ENCODE peak calls at places on chromosomes 3 and 15, in ten cellular contexts. A is GM12864, D is BJ, T is astrocyte of the spinal cord, X is RWPE2, G is foreskin fibroblast, H is H1, U is trophoblast cell, Q is HCT116, B is GM12865. J is an unnamed sample.

GRCh38 chr3:124483915-124484470 is 246.3 kb upstream of the UMPS start:
- DNase-seq in B (no peak), Q (no peak), A (no peak), D (no peak), G (no peak), H (no peak), X (no peak), T (no peak), U (no peak), J (no peak)

GRCh38 chr3:68436619-68437411 is 495.5 kb downstream of the TAFA4 start:
- DNase-seq in D (no peak), B (no peak), T (no peak), Q (no peak), H (no peak), U (no peak), A (no peak), G (no peak), X (no peak), J (no peak)

GRCh38 chr15:62758126-62758951 is 284.2 kb upstream of the TPM1 start:
- DNase-seq in X (peak), T (peak), B (no peak), D (peak), G (peak), H (no peak), Q (no peak), A (no peak), U (no peak), J (no peak)

GRCh38 chr3:58471025-58471887 is 20.6 kb upstream of the KCTD6 start:
- DNase-seq in A (no peak), B (no peak), U (no peak), Q (peak), X (peak), H (no peak), G (peak), T (peak), D (peak), J (peak)

GRCh38 chr3:89617706-89618105 is 510.3 kb downstream of the EPHA3 start:
- DNase-seq in D (no peak), H (no peak), A (no peak), X (no peak), U (no peak), B (no peak), Q (no peak), T (no peak), G (peak), J (no peak)

GRCh38 chr15:73914145-73914544 is 12.1 kb upstream of the LOXL1 start:
- DNase-seq in H (no peak), X (no peak), T (no peak), G (no peak), U (no peak), Q (no peak), D (no peak), A (no peak), B (no peak), J (no peak)

GRCh38 chr3:133926736-133927542 is 31.3 kb upstream of the RAB6B start:
- DNase-seq in X (no peak), G (no peak), D (no peak), H (no peak), U (no peak), A (no peak), B (no peak), Q (no peak), T (peak), J (no peak)

GRCh38 chr15:100167884-100168375 is 173.8 kb downstream of the ADAMTS17 start:
- DNase-seq in U (no peak), G (no peak), H (no peak), Q (no peak), A (no peak), D (no peak), B (no peak), X (peak), T (no peak), J (no peak)

GRCh38 chr3:16837602-16838001 is 47.2 kb upstream of the PLCL2 start:
- DNase-seq in H (no peak), B (no peak), T (no peak), D (no peak), X (no peak), G (no peak), A (no peak), U (no peak), Q (no peak), J (no peak)

GRCh38 chr15:87777054-87777498 is 479.5 kb downstream of the NTRK3 start:
- DNase-seq in Q (no peak), G (peak), B (no peak), A (no peak), U (no peak), T (peak), H (no peak), X (no peak), D (peak), J (no peak)

GRCh38 chr3:46901591-46902187 is 24.2 kb downstream of the PTH1R start:
- DNase-seq in G (no peak), T (no peak), X (peak), A (no peak), Q (no peak), D (no peak), U (no peak), H (no peak), B (no peak), J (no peak)

GRCh38 chr3:146465713-146466465 is 3.5 kb downstream of the PLSCR2 start:
- DNase-seq in X (no peak), B (no peak), A (no peak), Q (no peak), U (no peak), H (no peak), T (no peak), G (no peak), D (no peak), J (no peak)

GRCh38 chr3:132587401-132587800 is 9.7 kb upstream of the ACKR4 start:
- DNase-seq in H (no peak), Q (no peak), B (no peak), G (no peak), T (no peak), U (no peak), D (no peak), X (no peak), A (no peak), J (no peak)

GRCh38 chr3:60053518-60054265 is 1003.9 kb upstream of the CFAP20DC start:
- DNase-seq in U (no peak), G (no peak), H (no peak), A (no peak), Q (no peak), B (no peak), T (peak), X (no peak), D (no peak), J (no peak)

GRCh38 chr3:185992801-185993467 is 55.1 kb upstream of the TRA2B start:
- DNase-seq in U (peak), D (peak), T (no peak), A (no peak), Q (no peak), G (peak), X (no peak), H (no peak), B (no peak), J (no peak)

GRCh38 chr15:25185156-25185710 is 230.4 kb downstream of the SNRPN start:
- DNase-seq in U (no peak), X (peak), D (no peak), B (no peak), A (no peak), Q (no peak), T (no peak), H (no peak), G (no peak), J (no peak)

GRCh38 chr3:154148541-154148940 is 27.4 kb downstream of the ARHGEF26 start:
- DNase-seq in D (no peak), T (no peak), A (no peak), B (no peak), Q (no peak), X (no peak), G (no peak), H (no peak), U (no peak), J (no peak)

GRCh38 chr3:42001777-42002176 is 39.9 kb upstream of the ULK4 start:
- DNase-seq in Q (no peak), X (no peak), H (no peak), T (no peak), D (no peak), B (no peak), G (no peak), U (no peak), A (no peak), J (no peak)

GRCh38 chr15:22796079-22796478 is 9.6 kb downstream of the NIPA1 start:
- DNase-seq in U (no peak), A (no peak), G (no peak), B (peak), H (no peak), D (no peak), T (no peak), X (no peak), Q (no peak), J (no peak)

GRCh38 chr15:61101543-61101942 is 127.6 kb downstream of the RORA start:
- DNase-seq in B (no peak), A (no peak), X (no peak), G (no peak), Q (no peak), U (no peak), T (no peak), H (no peak), D (no peak), J (no peak)

GRCh38 chr3:32488609-32489008 is 14.0 kb downstream of the CMTM6 start:
- DNase-seq in Q (no peak), H (no peak), X (no peak), T (no peak), U (no peak), A (no peak), D (no peak), B (no peak), G (no peak), J (no peak)

GRCh38 chr3:192212979-192213378 is 514.4 kb downstream of the FGF12 start:
- DNase-seq in D (no peak), X (no peak), T (no peak), A (no peak), H (no peak), Q (no peak), G (no peak), U (no peak), B (no peak), J (no peak)

GRCh38 chr15:94670436-94671034 is 439.2 kb downstream of the MCTP2 start:
- DNase-seq in G (peak), H (no peak), U (no peak), T (peak), Q (peak), X (no peak), A (no peak), D (no peak), B (peak), J (peak)

GRCh38 chr3:129505341-129505740 is 23.1 kb upstream of the RHO start:
- DNase-seq in B (no peak), H (no peak), X (no peak), T (no peak), U (no peak), A (no peak), Q (no peak), G (no peak), D (no peak), J (no peak)

GRCh38 chr3:10981961-10982360 is 10.6 kb upstream of the SLC6A1 start:
- DNase-seq in U (peak), H (no peak), G (no peak), T (peak), B (no peak), A (no peak), X (no peak), Q (no peak), D (no peak), J (no peak)

GRCh38 chr15:36361351-36361870 is 218.0 kb upstream of the CDIN1 start:
- DNase-seq in X (no peak), B (no peak), G (peak), T (peak), U (no peak), H (no peak), D (no peak), A (no peak), Q (no peak), J (no peak)

GRCh38 chr15:68775671-68776476 is 44.8 kb downstream of the ANP32A start:
- DNase-seq in Q (no peak), U (no peak), X (no peak), B (no peak), H (no peak), T (peak), A (no peak), D (no peak), G (no peak), J (no peak)

GRCh38 chr15:41104234-41104633 is 11.8 kb downstream of the INO80 start:
- DNase-seq in X (no peak), A (no peak), B (no peak), G (peak), U (no peak), Q (no peak), H (no peak), T (peak), D (no peak), J (no peak)

GRCh38 chr3:123028233-123028828 is 768 bp upstream of the SEMA5B start:
- DNase-seq in G (peak), H (no peak), A (peak), D (no peak), U (peak), B (peak), Q (peak), X (no peak), T (peak), J (no peak)

GRCh38 chr3:59133350-59133749 is 83.5 kb upstream of the CFAP20DC start:
- DNase-seq in D (no peak), U (no peak), H (no peak), A (no peak), B (no peak), T (peak), Q (no peak), G (no peak), X (no peak), J (no peak)

GRCh38 chr3:118817748-118818165 is 216.9 kb downstream of the IGSF11 start:
- DNase-seq in H (no peak), T (peak), D (no peak), A (peak), Q (peak), B (peak), U (peak), X (no peak), G (peak), J (peak)

GRCh38 chr15:100596792-100597191 is 5.2 kb downstream of the LINS1 start:
- DNase-seq in U (no peak), X (peak), D (no peak), T (peak), A (peak), B (peak), G (no peak), H (no peak), Q (no peak), J (no peak)

GRCh38 chr3:66507631-66508260 is 6.9 kb upstream of the LRIG1 start:
- DNase-seq in G (no peak), H (no peak), X (no peak), B (no peak), Q (no peak), A (no peak), T (no peak), U (no peak), D (no peak), J (no peak)

GRCh38 chr3:134307425-134307824 is 56.8 kb upstream of the RYK start:
- DNase-seq in T (no peak), H (no peak), Q (no peak), A (no peak), D (no peak), X (no peak), G (no peak), B (no peak), U (no peak), J (no peak)

GRCh38 chr15:70327328-70328136 is 229.8 kb upstream of the TLE3 start:
- DNase-seq in X (no peak), T (peak), H (no peak), A (no peak), Q (no peak), U (peak), G (no peak), B (no peak), D (peak), J (no peak)

GRCh38 chr3:136893848-136894443 is 31.9 kb downstream of the NCK1 start:
- DNase-seq in H (no peak), U (peak), T (peak), D (peak), B (no peak), X (no peak), Q (no peak), A (no peak), G (peak), J (no peak)

DNA sequence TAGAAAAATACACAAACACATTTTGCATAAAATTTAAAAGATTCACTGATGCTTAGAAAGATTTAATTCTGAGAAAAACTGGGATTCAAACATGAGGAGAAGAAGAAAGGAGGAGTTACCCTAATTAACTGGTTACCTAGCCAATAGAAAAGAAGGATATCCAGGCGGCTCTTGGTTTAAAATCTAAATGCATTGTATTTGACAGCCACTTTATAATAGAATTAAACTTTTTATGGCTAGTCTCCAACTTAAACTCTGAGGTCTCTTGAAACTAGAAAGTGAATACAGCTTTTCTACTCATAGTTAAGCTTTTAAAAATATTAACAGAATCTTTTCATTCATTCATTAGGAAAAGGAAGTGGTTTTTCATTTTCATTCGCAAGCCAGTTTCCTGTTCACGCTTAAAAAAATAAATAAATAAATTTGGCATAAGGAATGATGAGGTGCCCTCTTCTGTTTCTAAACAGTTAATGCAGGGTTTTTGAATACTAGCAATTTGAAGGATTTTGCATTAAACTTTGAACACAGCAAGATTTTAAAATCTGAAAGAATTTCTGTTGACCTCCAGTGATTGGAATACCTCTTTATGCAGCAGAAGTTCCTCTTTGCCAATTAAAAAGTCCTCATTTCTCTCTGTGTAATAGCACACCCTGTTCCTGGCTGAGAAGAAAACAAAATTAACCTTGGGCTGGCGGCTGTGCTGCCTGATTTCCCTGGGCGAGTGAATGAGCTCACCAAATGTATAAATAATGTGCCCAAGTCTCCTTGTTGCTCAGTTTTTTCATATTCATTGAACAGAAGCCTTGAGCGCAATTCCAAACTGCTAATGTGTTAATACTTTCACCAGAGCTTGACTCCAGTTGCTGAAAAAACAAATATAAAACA is 105.1 kb downstream of the ZMAT3 start:
- DNase-seq in T (peak), H (no peak), U (no peak), B (peak), X (no peak), D (no peak), A (peak), Q (peak), G (no peak), J (peak)
- H3K4me3 ChIP-seq in T (peak), H (no peak), U (no peak), B (no peak), X (no peak), D (no peak), A (no peak), Q (no peak), G (peak), J (peak)

DNA sequence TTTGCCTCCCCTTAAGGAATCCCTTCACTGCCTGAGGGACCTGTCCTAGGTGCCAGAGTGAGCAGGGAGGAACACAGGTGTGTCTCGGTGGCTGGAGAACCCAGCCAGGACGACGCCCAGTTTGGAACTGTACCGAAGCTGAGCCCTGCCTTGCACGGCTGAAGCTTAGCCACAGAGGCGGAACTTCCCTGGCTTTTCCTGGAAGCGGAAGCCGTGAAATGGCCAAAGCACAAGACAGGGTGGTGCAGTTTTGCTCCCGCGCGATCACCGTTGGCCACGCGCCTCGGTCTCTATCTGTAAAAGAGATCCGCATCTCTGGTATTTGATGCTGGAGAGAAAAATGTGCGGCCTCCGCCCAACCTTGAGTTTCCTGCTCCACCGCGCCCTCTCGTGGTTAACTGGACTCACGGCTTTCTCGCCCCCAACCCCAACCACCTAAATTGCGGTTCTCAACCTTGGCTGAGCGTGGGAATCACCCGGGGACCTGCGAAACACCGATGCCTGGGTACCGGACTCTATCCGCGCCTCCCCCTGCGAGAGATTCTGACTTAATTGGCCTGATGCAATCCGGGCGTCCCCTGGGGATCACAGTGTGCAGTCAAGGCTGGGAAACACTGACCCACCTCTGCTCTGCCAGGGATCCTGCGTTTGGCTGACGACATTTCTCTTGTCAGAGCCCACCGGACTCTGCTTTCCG is 70.7 kb upstream of the ABHD2 start:
- DNase-seq in H (peak), Q (peak), B (peak), D (no peak), X (peak), U (peak), G (peak), T (peak), A (no peak), J (peak)
- H3K4me3 ChIP-seq in H (peak), Q (peak), B (no peak), D (peak), X (peak), U (no peak), G (peak), T (peak), A (no peak), J (peak)

DNA sequence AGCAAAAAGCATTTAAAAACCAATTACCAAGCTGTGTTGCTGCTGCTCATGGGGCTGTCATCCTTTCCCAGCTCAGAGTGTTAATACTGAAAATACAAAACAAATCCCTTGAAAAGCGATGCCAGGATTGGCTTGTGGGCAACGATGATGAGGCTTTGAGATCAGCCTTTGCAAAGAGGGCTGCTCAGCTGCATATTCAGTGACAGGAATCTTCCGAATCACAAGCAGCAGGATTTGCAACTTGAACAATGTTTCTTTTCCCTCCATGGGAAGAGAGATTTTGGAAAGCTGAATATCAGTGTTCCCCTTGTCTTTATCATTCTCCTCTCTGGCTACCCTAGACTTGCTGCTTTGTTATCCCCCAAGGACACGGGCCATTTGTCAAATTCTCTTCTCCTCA is 375.7 kb downstream of the GAP43 start:
- DNase-seq in T (peak), U (no peak), X (no peak), B (no peak), Q (no peak), H (no peak), G (no peak), D (no peak), A (no peak), J (no peak)
- H3K4me3 ChIP-seq in T (no peak), U (no peak), X (no peak), B (no peak), Q (no peak), H (no peak), G (no peak), D (no peak), A (no peak), J (no peak)

GRCh38 chr15:57012557-57012956 is 94.1 kb downstream of the TCF12 start:
- DNase-seq in X (no peak), G (no peak), A (no peak), D (no peak), H (no peak), U (no peak), B (no peak), Q (no peak), T (no peak), J (no peak)
- H3K4me3 ChIP-seq in X (no peak), G (no peak), A (no peak), D (no peak), H (no peak), U (no peak), B (no peak), Q (no peak), T (no peak), J (no peak)

GRCh38 chr3:50570508-50571279 is 1.4 kb downstream of the HEMK1 start:
- DNase-seq in H (no peak), D (no peak), G (no peak), A (no peak), U (no peak), X (no peak), Q (no peak), T (no peak), B (no peak), J (no peak)
- H3K4me3 ChIP-seq in H (peak), D (no peak), G (peak), A (peak), U (no peak), X (no peak), Q (peak), T (peak), B (peak), J (peak)

GRCh38 chr15:75195122-75195765 is 6.4 kb upstream of the C15orf39 start:
- DNase-seq in T (no peak), Q (no peak), H (no peak), A (no peak), B (no peak), U (no peak), G (no peak), X (peak), D (no peak), J (no peak)
- H3K4me3 ChIP-seq in T (no peak), Q (no peak), H (peak), A (no peak), B (no peak), U (no peak), G (no peak), X (no peak), D (no peak), J (no peak)